ENCODE peak calls at places on chromosomes 6 and 20, in nine cellular contexts. E is HCT116, F is MM.1S, U is PC-3, P is GM23248, K is hepatocyte, D is SK-N-SH, X is OCI-LY7, H is Karpas-422. N is an unnamed sample. For H3K9me3 and H3K9me2, the result is how much of the 10 kb centered on the place peaks cover.

GRCh38 chr6:25831532-25832306 is at the start of gene SLC17A1:
- DNase-seq in E (no peak), F (no peak), U (no peak), P (no peak), K (peak), D (no peak), X (no peak), H (no peak), N (no peak)

GRCh38 chr20:9179193-9179802 is 110.4 kb downstream of the PLCB4 start:
- DNase-seq in E (no peak), F (no peak), U (peak), P (peak), K (no peak), D (no peak), X (no peak), H (no peak), N (no peak)

GRCh38 chr6:120108061-120108795 is 758.7 kb upstream of the MAN1A1 start:
- DNase-seq in E (no peak), F (no peak), U (peak), P (no peak), K (no peak), D (no peak), X (no peak), H (no peak), N (peak)

GRCh38 chr6:92756912-92757311 is 662.4 kb downstream of the EPHA7 start:
- DNase-seq in E (no peak), F (no peak), U (peak), P (peak), K (no peak), D (no peak), X (no peak), H (no peak), N (no peak)

GRCh38 chr20:60599381-60599780 is 641.2 kb downstream of the CDH26 start:
- DNase-seq in E (no peak), F (no peak), U (no peak), P (no peak), K (no peak), D (no peak), X (no peak), H (no peak), N (no peak)

GRCh38 chr6:2865270-2866182 is 23.9 kb upstream of the SERPINB1 start:
- DNase-seq in E (no peak), F (no peak), U (no peak), P (peak), K (no peak), D (no peak), X (no peak), H (no peak), N (no peak)

GRCh38 chr6:146886587-146887446 is 288.0 kb downstream of the ADGB start:
- DNase-seq in E (no peak), F (no peak), U (no peak), P (peak), K (no peak), D (no peak), X (no peak), H (no peak), N (no peak)

GRCh38 chr6:26329763-26330511 is 35.1 kb upstream of the BTN3A2 start:
- DNase-seq in E (no peak), F (no peak), U (peak), P (peak), K (peak), D (no peak), X (peak), H (no peak), N (peak)

GRCh38 chr20:15030826-15031225 is 693.4 kb upstream of the FLRT3 start:
- DNase-seq in E (no peak), F (no peak), U (no peak), P (no peak), K (no peak), D (no peak), X (no peak), H (no peak), N (no peak)

GRCh38 chr6:112773217-112773616 is 426.1 kb downstream of the RFPL4B start:
- DNase-seq in E (no peak), F (no peak), U (no peak), P (peak), K (no peak), D (no peak), X (no peak), H (no peak), N (no peak)

GRCh38 chr6:20236899-20237600 is 24.8 kb upstream of the MBOAT1 start:
- DNase-seq in E (no peak), F (no peak), U (peak), P (no peak), K (no peak), D (no peak), X (no peak), H (no peak), N (peak)

GRCh38 chr6:167493961-167494697 is 169.2 kb downstream of the TTLL2 start:
- DNase-seq in E (no peak), F (no peak), U (no peak), P (no peak), K (no peak), D (no peak), X (no peak), H (no peak), N (no peak)

GRCh38 chr6:167494698-167495435 is 170.0 kb downstream of the TTLL2 start:
- DNase-seq in E (no peak), F (no peak), U (no peak), P (no peak), K (no peak), D (no peak), X (no peak), H (no peak), N (no peak)

GRCh38 chr6:167496707-167497106 is 171.8 kb downstream of the TTLL2 start:
- DNase-seq in E (no peak), F (no peak), U (no peak), P (no peak), K (no peak), D (no peak), X (no peak), H (no peak), N (no peak)

GRCh38 chr6:167497387-167498056 is 172.6 kb downstream of the TTLL2 start:
- DNase-seq in E (no peak), F (no peak), U (no peak), P (no peak), K (no peak), D (no peak), X (no peak), H (no peak), N (no peak)

GRCh38 chr6:167495506-167496391 is 170.9 kb downstream of the TTLL2 start:
- DNase-seq in E (no peak), F (no peak), U (no peak), P (no peak), K (no peak), D (peak), X (no peak), H (no peak), N (no peak)
- H3K9me3 ChIP-seq in E (under half), F (under half), U (under half), P (under half), K (under half), D (under half), X (under half), H (under half), N (under half)

DNA sequence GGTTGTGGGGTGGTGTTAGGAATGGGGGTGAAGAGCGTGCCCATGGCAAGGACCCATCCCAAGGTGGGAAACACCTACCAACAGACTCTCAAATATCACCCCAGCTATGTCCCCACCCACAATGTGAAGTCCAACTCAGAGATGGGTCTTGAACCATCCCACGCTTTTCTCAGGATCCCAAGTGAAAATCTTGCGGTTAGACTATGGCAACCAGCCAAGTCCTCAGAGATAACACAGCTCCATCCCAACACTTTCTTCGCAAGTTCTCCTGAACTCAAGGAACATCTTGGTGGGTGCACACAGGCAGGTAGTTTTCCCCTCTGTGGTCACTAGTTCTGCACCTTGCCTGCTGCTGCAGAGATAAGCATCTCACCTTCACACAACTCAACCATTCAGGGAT is 116.0 kb downstream of the CDC5L start:
- DNase-seq in E (no peak), F (no peak), U (no peak), P (no peak), K (no peak), D (no peak), X (no peak), H (no peak), N (no peak)
- H3K9me2 ChIP-seq in E (under half), F (under half), U (under half), P (under half), K (under half), D (under half), X (under half), H (under half), N (under half)

GRCh38 chr6:14641401-14641800 is 523.8 kb downstream of the CD83 start:
- DNase-seq in E (no peak), F (no peak), U (no peak), P (no peak), K (no peak), D (no peak), X (no peak), H (no peak), N (no peak)
- H3K9me3 ChIP-seq in E (under half), F (under half), U (under half), P (under half), K (under half), D (under half), X (under half), H (under half), N (under half)

DNA sequence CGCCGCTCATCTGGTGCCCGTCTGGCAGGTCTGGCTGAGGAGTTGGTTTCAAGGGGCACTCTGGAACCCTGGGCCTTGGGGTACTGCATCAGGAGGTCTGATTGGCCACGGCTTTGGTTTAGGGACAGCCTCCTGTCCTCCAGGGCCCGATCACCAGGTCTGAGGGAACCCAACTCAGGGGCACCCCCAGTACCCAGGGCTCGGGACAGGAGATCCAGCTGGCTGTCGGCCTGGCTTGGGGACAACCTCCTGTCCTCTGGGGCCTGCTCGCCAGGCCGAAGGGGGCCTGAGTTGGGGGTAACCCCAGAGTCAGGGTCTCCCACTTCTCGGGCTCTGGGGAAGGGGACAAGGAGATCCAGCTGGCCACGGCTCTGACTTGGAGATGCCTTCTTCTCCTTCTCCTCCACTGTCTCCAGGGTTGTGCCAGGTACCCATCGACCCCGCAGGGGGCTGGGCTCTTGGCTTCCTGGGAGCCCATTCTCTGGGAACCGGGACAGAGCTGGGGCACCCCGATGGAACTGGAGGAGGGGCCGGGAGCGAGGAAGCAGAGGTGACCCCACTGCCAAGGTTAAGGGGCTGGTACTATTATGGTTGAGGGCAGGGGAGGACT is 2.4 kb upstream of the EIF6 start:
- DNase-seq in E (no peak), F (no peak), U (no peak), P (no peak), K (no peak), D (no peak), X (no peak), H (no peak), N (no peak)
- H3K9me2 ChIP-seq in E (under half), F (under half), U (under half), P (under half), K (under half), D (under half), X (under half), H (under half), N (under half)

DNA sequence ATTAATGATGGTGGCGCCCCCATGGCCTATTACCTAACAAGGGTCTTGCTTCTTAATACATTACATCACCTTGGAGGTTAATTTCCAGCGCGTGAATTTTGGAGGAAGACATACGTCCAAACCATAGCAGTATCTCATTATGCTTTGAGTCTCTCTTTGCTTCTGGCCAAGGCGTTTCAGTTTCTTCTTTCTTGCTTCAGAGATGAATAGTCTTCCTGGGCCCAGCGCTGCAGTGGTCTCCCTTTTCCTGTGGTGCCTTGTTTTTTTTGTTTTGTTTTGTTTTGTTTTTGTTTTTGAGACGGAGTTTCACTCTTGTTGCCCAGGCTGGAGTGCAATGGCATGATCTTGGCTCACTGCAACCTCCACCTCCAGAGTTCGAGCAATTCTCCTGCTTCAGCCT is 268.4 kb downstream of the SOX4 start:
- DNase-seq in E (no peak), F (no peak), U (no peak), P (no peak), K (no peak), D (no peak), X (no peak), H (no peak), N (no peak)
- H3K9me3 ChIP-seq in E (under half), F (under half), U (under half), P (under half), K (under half), D (under half), X (under half), H (under half), N (under half)

N was measured in PC-9.